ENCODE peak calls at places on chromosome 22, in nine cellular contexts. R is EH; T is COR-L47; K is nephron progenitor cell; S is upper lobe of right lung; G is GM20000; W is iris pigment epithelial cell; J is AG10803; P is stimulated activated CD4-positive, alpha-beta T cell treated with anti-CD3 and anti-CD28 coated beads, Interleukin-2, amount 100 ng/mL, for 48 hours. X is an unnamed sample.

GRCh38 chr22:19174106-19175025 is 4.2 kb downstream of the SLC25A1 start:
- DNase-seq in R (peak), T (no peak), K (peak), S (no peak), G (no peak), W (peak), J (peak), P (no peak), X (peak)

GRCh38 chr22:42080287-42080686 is 787 bp downstream of the SMDT1 start:
- DNase-seq in R (peak), T (peak), K (no peak), S (peak), G (no peak), W (peak), J (peak), P (no peak), X (peak)

GRCh38 chr22:29475550-29475949 is 4.5 kb upstream of the NEFH start:
- DNase-seq in R (no peak), T (no peak), K (no peak), S (no peak), G (no peak), W (no peak), J (no peak), P (no peak), X (no peak)

GRCh38 chr22:39178206-39179111 is 26.0 kb upstream of the CBX7 start:
- DNase-seq in R (peak), T (no peak), K (no peak), S (no peak), G (no peak), W (peak), J (peak), P (no peak), X (no peak)

GRCh38 chr22:37270928-37271650 is 11.2 kb upstream of the CYTH4 start:
- DNase-seq in R (peak), T (no peak), K (no peak), S (no peak), G (no peak), W (peak), J (peak), P (no peak), X (peak)

GRCh38 chr22:34105461-34106062 is 185.3 kb upstream of the LARGE1 start:
- DNase-seq in R (no peak), T (no peak), K (peak), S (peak), G (peak), W (peak), J (no peak), P (peak), X (no peak)

GRCh38 chr22:38751422-38752346 is 4.1 kb downstream of the SUN2 start:
- DNase-seq in R (no peak), T (no peak), K (no peak), S (peak), G (peak), W (no peak), J (no peak), P (peak), X (no peak)

GRCh38 chr22:35919002-35919542 is 109.6 kb downstream of the RBFOX2 start:
- DNase-seq in R (no peak), T (no peak), K (no peak), S (no peak), G (no peak), W (no peak), J (no peak), P (no peak), X (no peak)

GRCh38 chr22:31230871-31231621 is 18.9 kb downstream of the LIMK2 start:
- DNase-seq in R (peak), T (peak), K (peak), S (no peak), G (peak), W (peak), J (peak), P (no peak), X (peak)

GRCh38 chr22:48828688-48829087 is 999.0 kb downstream of the BRD1 start:
- DNase-seq in R (no peak), T (no peak), K (no peak), S (peak), G (no peak), W (no peak), J (no peak), P (no peak), X (no peak)

GRCh38 chr22:47631571-47632102 is 869.2 kb downstream of the TBC1D22A start:
- DNase-seq in R (no peak), T (no peak), K (no peak), S (peak), G (no peak), W (no peak), J (no peak), P (no peak), X (no peak)

GRCh38 chr22:49914256-49914655 is 4.0 kb downstream of the ALG12 start:
- DNase-seq in R (no peak), T (no peak), K (no peak), S (no peak), G (no peak), W (no peak), J (no peak), P (no peak), X (no peak)

GRCh38 chr22:17501679-17502285 is 61.5 kb upstream of the SLC25A18 start:
- DNase-seq in R (peak), T (peak), K (no peak), S (no peak), G (peak), W (peak), J (peak), P (no peak), X (peak)

GRCh38 chr22:42770941-42771647 is 50.4 kb upstream of the A4GALT start:
- DNase-seq in R (no peak), T (no peak), K (no peak), S (no peak), G (no peak), W (no peak), J (no peak), P (no peak), X (no peak)

GRCh38 chr22:20549232-20549841 is 41.9 kb downstream of the MED15 start:
- DNase-seq in R (peak), T (peak), K (no peak), S (no peak), G (no peak), W (peak), J (no peak), P (no peak), X (peak)

GRCh38 chr22:20508815-20509271 is 1.4 kb downstream of the MED15 start:
- DNase-seq in R (peak), T (no peak), K (no peak), S (no peak), G (no peak), W (no peak), J (no peak), P (no peak), X (no peak)

GRCh38 chr22:29664731-29665130 is 55.1 kb upstream of the CABP7 start:
- DNase-seq in R (no peak), T (no peak), K (no peak), S (no peak), G (no peak), W (no peak), J (no peak), P (no peak), X (peak)

GRCh38 chr22:48605856-48606255 is 1221.8 kb downstream of the BRD1 start:
- DNase-seq in R (no peak), T (no peak), K (no peak), S (no peak), G (no peak), W (peak), J (no peak), P (no peak), X (no peak)

GRCh38 chr22:50718352-50718709 is 19.7 kb upstream of the ACR start:
- DNase-seq in R (no peak), T (no peak), K (no peak), S (no peak), G (no peak), W (no peak), J (no peak), P (no peak), X (no peak)

GRCh38 chr22:38981005-38981658 is 1.0 kb upstream of the APOBEC3B start:
- DNase-seq in R (peak), T (no peak), K (peak), S (no peak), G (no peak), W (peak), J (peak), P (no peak), X (peak)

GRCh38 chr22:46828323-46829139 is 66.1 kb downstream of the TBC1D22A start:
- DNase-seq in R (no peak), T (no peak), K (no peak), S (no peak), G (no peak), W (no peak), J (no peak), P (no peak), X (no peak)

GRCh38 chr22:19378362-19378711 is 53.2 kb downstream of the HIRA start:
- DNase-seq in R (no peak), T (no peak), K (no peak), S (no peak), G (no peak), W (no peak), J (no peak), P (no peak), X (no peak)

GRCh38 chr22:38398609-38399401 is 56.2 kb downstream of the KCNJ4 start:
- DNase-seq in R (peak), T (peak), K (peak), S (peak), G (peak), W (peak), J (peak), P (peak), X (peak)

GRCh38 chr22:42520663-42521546 is 1.3 kb upstream of the RRP7A start:
- DNase-seq in R (no peak), T (no peak), K (no peak), S (no peak), G (no peak), W (no peak), J (no peak), P (no peak), X (peak)

X was measured in amniotic epithelial cell.